ENCODE peak calls at places on chromosome 16, in eight cellular contexts. One of them, this sample, is unnamed.
A peak's percentile ranks its signal among the peaks of the same experiment; 100 is the strongest.

GRCh38 chr16:12573730-12574383 is 229.8 kb downstream of the CPPED1 start:
- DNase-seq in uterus: no peak
- DNase-seq in AG08396: peak; percentile 39
- DNase-seq in effector CD4-positive, alpha-beta T cell: peak; percentile 16
- DNase-seq in hippocampal formation: peak; percentile 17
- DNase-seq in mucosa of descending colon: no peak
- DNase-seq in activated B cell treated with CpG ODN at 0.5 μM for 24 hours: no peak
- DNase-seq in activated naive CD8-positive, alpha-beta T cell treated with anti-CD3 and anti-CD28 coated beads, Interleukin-2, amount 50 U/mL, for 24 hours: peak; percentile 77
- DNase-seq in this sample: no peak

GRCh38 chr16:4664538-4665418 is 28.6 kb upstream of the NUDT16L1 start:
- DNase-seq in hippocampal formation: no peak
- DNase-seq in activated B cell treated with CpG ODN at 0.5 μM for 24 hours: no peak
- DNase-seq in activated naive CD8-positive, alpha-beta T cell treated with anti-CD3 and anti-CD28 coated beads, Interleukin-2, amount 50 U/mL, for 24 hours: peak; percentile 66
- DNase-seq in AG08396: no peak
- DNase-seq in effector CD4-positive, alpha-beta T cell: peak; percentile 47
- DNase-seq in mucosa of descending colon: peak; percentile 86
- DNase-seq in uterus: peak; percentile 71
- DNase-seq in this sample: no peak

GRCh38 chr16:81094771-81095251 is 1.4 kb downstream of the GCSH start:
- DNase-seq in activated naive CD8-positive, alpha-beta T cell treated with anti-CD3 and anti-CD28 coated beads, Interleukin-2, amount 50 U/mL, for 24 hours: no peak
- DNase-seq in AG08396: no peak
- DNase-seq in mucosa of descending colon: no peak
- DNase-seq in effector CD4-positive, alpha-beta T cell: no peak
- DNase-seq in activated B cell treated with CpG ODN at 0.5 μM for 24 hours: no peak
- DNase-seq in uterus: no peak
- DNase-seq in hippocampal formation: no peak
- DNase-seq in this sample: no peak

GRCh38 chr16:81495321-81496234 is 51.0 kb downstream of the CMIP start:
- DNase-seq in effector CD4-positive, alpha-beta T cell: no peak
- DNase-seq in mucosa of descending colon: peak; percentile 71
- DNase-seq in activated naive CD8-positive, alpha-beta T cell treated with anti-CD3 and anti-CD28 coated beads, Interleukin-2, amount 50 U/mL, for 24 hours: no peak
- DNase-seq in uterus: no peak
- DNase-seq in activated B cell treated with CpG ODN at 0.5 μM for 24 hours: no peak
- DNase-seq in AG08396: no peak
- DNase-seq in hippocampal formation: no peak
- DNase-seq in this sample: no peak

GRCh38 chr16:12119562-12119961 is 143.0 kb downstream of the SNX29 start:
- DNase-seq in mucosa of descending colon: no peak
- DNase-seq in hippocampal formation: no peak
- DNase-seq in AG08396: peak; percentile 20
- DNase-seq in activated naive CD8-positive, alpha-beta T cell treated with anti-CD3 and anti-CD28 coated beads, Interleukin-2, amount 50 U/mL, for 24 hours: no peak
- DNase-seq in effector CD4-positive, alpha-beta T cell: no peak
- DNase-seq in uterus: no peak
- DNase-seq in activated B cell treated with CpG ODN at 0.5 μM for 24 hours: no peak
- DNase-seq in this sample: no peak

GRCh38 chr16:88969361-88969831 is 7.6 kb downstream of the CBFA2T3 start:
- DNase-seq in AG08396: no peak
- DNase-seq in hippocampal formation: no peak
- DNase-seq in uterus: no peak
- DNase-seq in mucosa of descending colon: peak; percentile 59
- DNase-seq in activated B cell treated with CpG ODN at 0.5 μM for 24 hours: no peak
- DNase-seq in activated naive CD8-positive, alpha-beta T cell treated with anti-CD3 and anti-CD28 coated beads, Interleukin-2, amount 50 U/mL, for 24 hours: no peak
- DNase-seq in effector CD4-positive, alpha-beta T cell: no peak
- DNase-seq in this sample: no peak

GRCh38 chr16:69610356-69610755 is 44.6 kb downstream of the NFAT5 start:
- DNase-seq in uterus: no peak
- DNase-seq in activated naive CD8-positive, alpha-beta T cell treated with anti-CD3 and anti-CD28 coated beads, Interleukin-2, amount 50 U/mL, for 24 hours: no peak
- DNase-seq in mucosa of descending colon: no peak
- DNase-seq in AG08396: peak; percentile 30
- DNase-seq in effector CD4-positive, alpha-beta T cell: no peak
- DNase-seq in hippocampal formation: no peak
- DNase-seq in activated B cell treated with CpG ODN at 0.5 μM for 24 hours: no peak
- DNase-seq in this sample: no peak

GRCh38 chr16:83011939-83012338 is 385.2 kb downstream of the CDH13 start:
- DNase-seq in activated naive CD8-positive, alpha-beta T cell treated with anti-CD3 and anti-CD28 coated beads, Interleukin-2, amount 50 U/mL, for 24 hours: no peak
- DNase-seq in AG08396: no peak
- DNase-seq in effector CD4-positive, alpha-beta T cell: no peak
- DNase-seq in activated B cell treated with CpG ODN at 0.5 μM for 24 hours: no peak
- DNase-seq in uterus: no peak
- DNase-seq in mucosa of descending colon: no peak
- DNase-seq in hippocampal formation: no peak
- DNase-seq in this sample: no peak

GRCh38 chr16:72990003-72990521 is 57.9 kb downstream of the ZFHX3 start:
- DNase-seq in mucosa of descending colon: peak; percentile 71
- DNase-seq in effector CD4-positive, alpha-beta T cell: no peak
- DNase-seq in hippocampal formation: no peak
- DNase-seq in activated naive CD8-positive, alpha-beta T cell treated with anti-CD3 and anti-CD28 coated beads, Interleukin-2, amount 50 U/mL, for 24 hours: no peak
- DNase-seq in AG08396: peak; percentile 70
- DNase-seq in activated B cell treated with CpG ODN at 0.5 μM for 24 hours: no peak
- DNase-seq in uterus: peak; percentile 66
- DNase-seq in this sample: no peak

GRCh38 chr16:66373667-66374066 is 7.2 kb downstream of the CDH5 start:
- DNase-seq in AG08396: no peak
- DNase-seq in activated naive CD8-positive, alpha-beta T cell treated with anti-CD3 and anti-CD28 coated beads, Interleukin-2, amount 50 U/mL, for 24 hours: no peak
- DNase-seq in uterus: no peak
- DNase-seq in effector CD4-positive, alpha-beta T cell: no peak
- DNase-seq in activated B cell treated with CpG ODN at 0.5 μM for 24 hours: no peak
- DNase-seq in hippocampal formation: no peak
- DNase-seq in mucosa of descending colon: no peak
- DNase-seq in this sample: no peak

GRCh38 chr16:50718761-50719400 is 23.0 kb upstream of the CYLD start:
- DNase-seq in effector CD4-positive, alpha-beta T cell: no peak
- DNase-seq in mucosa of descending colon: no peak
- DNase-seq in AG08396: no peak
- DNase-seq in activated B cell treated with CpG ODN at 0.5 μM for 24 hours: no peak
- DNase-seq in uterus: no peak
- DNase-seq in activated naive CD8-positive, alpha-beta T cell treated with anti-CD3 and anti-CD28 coated beads, Interleukin-2, amount 50 U/mL, for 24 hours: no peak
- DNase-seq in hippocampal formation: no peak
- DNase-seq in this sample: no peak

GRCh38 chr16:2587891-2588565 is 50.2 kb downstream of the PDPK1 start:
- DNase-seq in AG08396: no peak
- DNase-seq in mucosa of descending colon: peak; percentile 25
- DNase-seq in uterus: no peak
- DNase-seq in hippocampal formation: no peak
- DNase-seq in activated B cell treated with CpG ODN at 0.5 μM for 24 hours: no peak
- DNase-seq in effector CD4-positive, alpha-beta T cell: no peak
- DNase-seq in activated naive CD8-positive, alpha-beta T cell treated with anti-CD3 and anti-CD28 coated beads, Interleukin-2, amount 50 U/mL, for 24 hours: no peak
- DNase-seq in this sample: no peak

GRCh38 chr16:71467810-71468209 is 5.8 kb upstream of the ZNF23 start:
- DNase-seq in mucosa of descending colon: no peak
- DNase-seq in activated B cell treated with CpG ODN at 0.5 μM for 24 hours: no peak
- DNase-seq in hippocampal formation: no peak
- DNase-seq in effector CD4-positive, alpha-beta T cell: peak; percentile 26
- DNase-seq in AG08396: peak; percentile 73
- DNase-seq in uterus: no peak
- DNase-seq in activated naive CD8-positive, alpha-beta T cell treated with anti-CD3 and anti-CD28 coated beads, Interleukin-2, amount 50 U/mL, for 24 hours: peak; percentile 39
- DNase-seq in this sample: no peak

GRCh38 chr16:50025544-50025931 is 513 bp downstream of the CNEP1R1 start:
- DNase-seq in mucosa of descending colon: no peak
- DNase-seq in AG08396: peak; percentile 29
- DNase-seq in activated naive CD8-positive, alpha-beta T cell treated with anti-CD3 and anti-CD28 coated beads, Interleukin-2, amount 50 U/mL, for 24 hours: no peak
- DNase-seq in uterus: no peak
- DNase-seq in activated B cell treated with CpG ODN at 0.5 μM for 24 hours: peak; percentile 22
- DNase-seq in hippocampal formation: no peak
- DNase-seq in effector CD4-positive, alpha-beta T cell: peak; percentile 16
- DNase-seq in this sample: no peak

GRCh38 chr16:47780213-47780612 is 319.1 kb downstream of the PHKB start:
- DNase-seq in AG08396: no peak
- DNase-seq in activated naive CD8-positive, alpha-beta T cell treated with anti-CD3 and anti-CD28 coated beads, Interleukin-2, amount 50 U/mL, for 24 hours: no peak
- DNase-seq in uterus: no peak
- DNase-seq in hippocampal formation: peak; percentile 9
- DNase-seq in mucosa of descending colon: no peak
- DNase-seq in activated B cell treated with CpG ODN at 0.5 μM for 24 hours: no peak
- DNase-seq in effector CD4-positive, alpha-beta T cell: no peak
- DNase-seq in this sample: no peak

GRCh38 chr16:9570521-9570920 is 479.1 kb downstream of the HAPSTR1 start:
- DNase-seq in effector CD4-positive, alpha-beta T cell: no peak
- DNase-seq in mucosa of descending colon: no peak
- DNase-seq in activated B cell treated with CpG ODN at 0.5 μM for 24 hours: no peak
- DNase-seq in uterus: no peak
- DNase-seq in activated naive CD8-positive, alpha-beta T cell treated with anti-CD3 and anti-CD28 coated beads, Interleukin-2, amount 50 U/mL, for 24 hours: no peak
- DNase-seq in hippocampal formation: no peak
- DNase-seq in AG08396: no peak
- DNase-seq in this sample: no peak

GRCh38 chr16:7246578-7246977 is 86.1 kb upstream of the RBFOX1 start:
- DNase-seq in activated B cell treated with CpG ODN at 0.5 μM for 24 hours: no peak
- DNase-seq in uterus: no peak
- DNase-seq in AG08396: no peak
- DNase-seq in activated naive CD8-positive, alpha-beta T cell treated with anti-CD3 and anti-CD28 coated beads, Interleukin-2, amount 50 U/mL, for 24 hours: no peak
- DNase-seq in hippocampal formation: no peak
- DNase-seq in mucosa of descending colon: no peak
- DNase-seq in effector CD4-positive, alpha-beta T cell: no peak
- DNase-seq in this sample: no peak

GRCh38 chr16:54460254-54460860 is 173.8 kb upstream of the IRX3 start:
- DNase-seq in activated B cell treated with CpG ODN at 0.5 μM for 24 hours: no peak
- DNase-seq in mucosa of descending colon: no peak
- DNase-seq in uterus: no peak
- DNase-seq in hippocampal formation: no peak
- DNase-seq in activated naive CD8-positive, alpha-beta T cell treated with anti-CD3 and anti-CD28 coated beads, Interleukin-2, amount 50 U/mL, for 24 hours: no peak
- DNase-seq in effector CD4-positive, alpha-beta T cell: no peak
- DNase-seq in AG08396: no peak
- DNase-seq in this sample: no peak

GRCh38 chr16:89290472-89290871 is 73.0 kb downstream of the ZNF778 start:
- DNase-seq in effector CD4-positive, alpha-beta T cell: no peak
- DNase-seq in hippocampal formation: no peak
- DNase-seq in activated naive CD8-positive, alpha-beta T cell treated with anti-CD3 and anti-CD28 coated beads, Interleukin-2, amount 50 U/mL, for 24 hours: no peak
- DNase-seq in uterus: no peak
- DNase-seq in AG08396: no peak
- DNase-seq in mucosa of descending colon: no peak
- DNase-seq in activated B cell treated with CpG ODN at 0.5 μM for 24 hours: no peak
- DNase-seq in this sample: no peak

GRCh38 chr16:50259334-50260205 is 6.8 kb upstream of the ADCY7 start:
- DNase-seq in activated naive CD8-positive, alpha-beta T cell treated with anti-CD3 and anti-CD28 coated beads, Interleukin-2, amount 50 U/mL, for 24 hours: no peak
- DNase-seq in activated B cell treated with CpG ODN at 0.5 μM for 24 hours: no peak
- DNase-seq in uterus: peak; percentile 44
- DNase-seq in AG08396: no peak
- DNase-seq in hippocampal formation: no peak
- DNase-seq in mucosa of descending colon: peak; percentile 50
- DNase-seq in effector CD4-positive, alpha-beta T cell: no peak
- DNase-seq in this sample: peak; percentile 12

GRCh38 chr16:20675488-20676267 is 21.8 kb downstream of the ACSM1 start:
- DNase-seq in effector CD4-positive, alpha-beta T cell: no peak
- DNase-seq in activated B cell treated with CpG ODN at 0.5 μM for 24 hours: no peak
- DNase-seq in mucosa of descending colon: peak; percentile 80
- DNase-seq in AG08396: no peak
- DNase-seq in hippocampal formation: no peak
- DNase-seq in uterus: peak; percentile 24
- DNase-seq in activated naive CD8-positive, alpha-beta T cell treated with anti-CD3 and anti-CD28 coated beads, Interleukin-2, amount 50 U/mL, for 24 hours: peak; percentile 11
- DNase-seq in this sample: peak; percentile 28

GRCh38 chr16:5035909-5036227 is 2.1 kb upstream of the NAGPA start:
- DNase-seq in activated B cell treated with CpG ODN at 0.5 μM for 24 hours: no peak
- DNase-seq in mucosa of descending colon: no peak
- DNase-seq in effector CD4-positive, alpha-beta T cell: no peak
- DNase-seq in hippocampal formation: no peak
- DNase-seq in uterus: no peak
- DNase-seq in AG08396: no peak
- DNase-seq in activated naive CD8-positive, alpha-beta T cell treated with anti-CD3 and anti-CD28 coated beads, Interleukin-2, amount 50 U/mL, for 24 hours: no peak
- DNase-seq in this sample: no peak

GRCh38 chr16:83027973-83028372 is 401.2 kb downstream of the CDH13 start:
- DNase-seq in activated naive CD8-positive, alpha-beta T cell treated with anti-CD3 and anti-CD28 coated beads, Interleukin-2, amount 50 U/mL, for 24 hours: no peak
- DNase-seq in hippocampal formation: no peak
- DNase-seq in activated B cell treated with CpG ODN at 0.5 μM for 24 hours: no peak
- DNase-seq in AG08396: no peak
- DNase-seq in mucosa of descending colon: no peak
- DNase-seq in effector CD4-positive, alpha-beta T cell: no peak
- DNase-seq in uterus: no peak
- DNase-seq in this sample: no peak

GRCh38 chr16:1941924-1942809 is 832 bp downstream of the MSRB1 start:
- DNase-seq in activated B cell treated with CpG ODN at 0.5 μM for 24 hours: no peak
- DNase-seq in hippocampal formation: no peak
- DNase-seq in activated naive CD8-positive, alpha-beta T cell treated with anti-CD3 and anti-CD28 coated beads, Interleukin-2, amount 50 U/mL, for 24 hours: no peak
- DNase-seq in mucosa of descending colon: peak; percentile 58
- DNase-seq in uterus: no peak
- DNase-seq in effector CD4-positive, alpha-beta T cell: no peak
- DNase-seq in AG08396: no peak
- DNase-seq in this sample: no peak

GRCh38 chr16:85683363-85683762 is 5.4 kb downstream of the GINS2 start:
- DNase-seq in mucosa of descending colon: peak; percentile 12
- DNase-seq in activated B cell treated with CpG ODN at 0.5 μM for 24 hours: no peak
- DNase-seq in effector CD4-positive, alpha-beta T cell: no peak
- DNase-seq in hippocampal formation: no peak
- DNase-seq in activated naive CD8-positive, alpha-beta T cell treated with anti-CD3 and anti-CD28 coated beads, Interleukin-2, amount 50 U/mL, for 24 hours: no peak
- DNase-seq in uterus: no peak
- DNase-seq in AG08396: no peak
- DNase-seq in this sample: no peak

GRCh38 chr16:89973654-89974335 is 25.2 kb downstream of the DEF8 start:
- DNase-seq in mucosa of descending colon: no peak
- DNase-seq in effector CD4-positive, alpha-beta T cell: no peak
- DNase-seq in uterus: no peak
- DNase-seq in hippocampal formation: no peak
- DNase-seq in AG08396: no peak
- DNase-seq in activated B cell treated with CpG ODN at 0.5 μM for 24 hours: no peak
- DNase-seq in activated naive CD8-positive, alpha-beta T cell treated with anti-CD3 and anti-CD28 coated beads, Interleukin-2, amount 50 U/mL, for 24 hours: no peak
- DNase-seq in this sample: no peak

GRCh38 chr16:15639061-15639568 is 3.8 kb downstream of the MARF1 start:
- DNase-seq in uterus: no peak
- DNase-seq in activated naive CD8-positive, alpha-beta T cell treated with anti-CD3 and anti-CD28 coated beads, Interleukin-2, amount 50 U/mL, for 24 hours: peak; percentile 31
- DNase-seq in AG08396: no peak
- DNase-seq in hippocampal formation: no peak
- DNase-seq in activated B cell treated with CpG ODN at 0.5 μM for 24 hours: no peak
- DNase-seq in mucosa of descending colon: no peak
- DNase-seq in effector CD4-positive, alpha-beta T cell: no peak
- DNase-seq in this sample: no peak

GRCh38 chr16:77043076-77043475 is 147.9 kb upstream of the MON1B start:
- DNase-seq in uterus: no peak
- DNase-seq in activated naive CD8-positive, alpha-beta T cell treated with anti-CD3 and anti-CD28 coated beads, Interleukin-2, amount 50 U/mL, for 24 hours: no peak
- DNase-seq in hippocampal formation: no peak
- DNase-seq in AG08396: no peak
- DNase-seq in activated B cell treated with CpG ODN at 0.5 μM for 24 hours: no peak
- DNase-seq in mucosa of descending colon: no peak
- DNase-seq in effector CD4-positive, alpha-beta T cell: no peak
- DNase-seq in this sample: peak; percentile 5

GRCh38 chr16:80518436-80518835 is 22.4 kb upstream of the DYNLRB2 start:
- DNase-seq in hippocampal formation: no peak
- DNase-seq in uterus: no peak
- DNase-seq in activated naive CD8-positive, alpha-beta T cell treated with anti-CD3 and anti-CD28 coated beads, Interleukin-2, amount 50 U/mL, for 24 hours: no peak
- DNase-seq in effector CD4-positive, alpha-beta T cell: no peak
- DNase-seq in activated B cell treated with CpG ODN at 0.5 μM for 24 hours: no peak
- DNase-seq in AG08396: no peak
- DNase-seq in mucosa of descending colon: no peak
- DNase-seq in this sample: no peak

GRCh38 chr16:77589071-77589755 is 133.1 kb upstream of the NUDT7 start:
- DNase-seq in effector CD4-positive, alpha-beta T cell: no peak
- DNase-seq in AG08396: no peak
- DNase-seq in hippocampal formation: no peak
- DNase-seq in activated B cell treated with CpG ODN at 0.5 μM for 24 hours: no peak
- DNase-seq in uterus: no peak
- DNase-seq in mucosa of descending colon: no peak
- DNase-seq in activated naive CD8-positive, alpha-beta T cell treated with anti-CD3 and anti-CD28 coated beads, Interleukin-2, amount 50 U/mL, for 24 hours: no peak
- DNase-seq in this sample: no peak

GRCh38 chr16:57634171-57634570 is 5.7 kb downstream of the ADGRG1 start:
- DNase-seq in AG08396: peak; percentile 48
- DNase-seq in mucosa of descending colon: no peak
- DNase-seq in activated naive CD8-positive, alpha-beta T cell treated with anti-CD3 and anti-CD28 coated beads, Interleukin-2, amount 50 U/mL, for 24 hours: no peak
- DNase-seq in effector CD4-positive, alpha-beta T cell: no peak
- DNase-seq in activated B cell treated with CpG ODN at 0.5 μM for 24 hours: no peak
- DNase-seq in uterus: no peak
- DNase-seq in hippocampal formation: no peak
- DNase-seq in this sample: no peak

GRCh38 chr16:18932243-18932997 is 6.2 kb upstream of the SMG1 start:
- DNase-seq in hippocampal formation: no peak
- DNase-seq in AG08396: peak; percentile 48
- DNase-seq in mucosa of descending colon: no peak
- DNase-seq in activated B cell treated with CpG ODN at 0.5 μM for 24 hours: no peak
- DNase-seq in uterus: no peak
- DNase-seq in effector CD4-positive, alpha-beta T cell: no peak
- DNase-seq in activated naive CD8-positive, alpha-beta T cell treated with anti-CD3 and anti-CD28 coated beads, Interleukin-2, amount 50 U/mL, for 24 hours: no peak
- DNase-seq in this sample: no peak

GRCh38 chr16:29925805-29926674 is at the start of gene KCTD13:
- DNase-seq in AG08396: peak; percentile 99
- DNase-seq in hippocampal formation: peak; percentile 62
- DNase-seq in uterus: peak; percentile 91
- DNase-seq in effector CD4-positive, alpha-beta T cell: peak; percentile 85
- DNase-seq in activated B cell treated with CpG ODN at 0.5 μM for 24 hours: peak; percentile 100
- DNase-seq in mucosa of descending colon: peak; percentile 89
- DNase-seq in activated naive CD8-positive, alpha-beta T cell treated with anti-CD3 and anti-CD28 coated beads, Interleukin-2, amount 50 U/mL, for 24 hours: peak; percentile 91
- DNase-seq in this sample: peak; percentile 63

GRCh38 chr16:50335198-50335958 is 33.4 kb downstream of the BRD7 start:
- DNase-seq in effector CD4-positive, alpha-beta T cell: no peak
- DNase-seq in uterus: no peak
- DNase-seq in activated B cell treated with CpG ODN at 0.5 μM for 24 hours: no peak
- DNase-seq in AG08396: no peak
- DNase-seq in hippocampal formation: no peak
- DNase-seq in mucosa of descending colon: no peak
- DNase-seq in activated naive CD8-positive, alpha-beta T cell treated with anti-CD3 and anti-CD28 coated beads, Interleukin-2, amount 50 U/mL, for 24 hours: no peak
- DNase-seq in this sample: no peak